ENCODE peak calls at places on chromosome 14, in six cellular contexts. D is mesenchymal stem cell, P is mesendoderm, H is IMR-90, N is H1, V is trophoblast cell. L is an unnamed sample. For H3K4me1, the result is how much of the 10 kb centered on the place peaks cover.

GRCh38 chr14:55699131-55700057 is 119.4 kb downstream of the KTN1 start:
- DNase-seq in D (peak), P (peak), H (peak), N (no peak), V (peak), L (no peak)

GRCh38 chr14:92994942-92995341 is 72.0 kb downstream of the CHGA start:
- DNase-seq in D (no peak), P (peak), H (no peak), N (no peak), V (no peak), L (no peak)

GRCh38 chr14:55965851-55966250 is 152.4 kb upstream of the PELI2 start:
- DNase-seq in D (no peak), P (no peak), H (no peak), N (no peak), V (no peak), L (no peak)

GRCh38 chr14:67232066-67232465 is 9.2 kb upstream of the PALS1 start:
- DNase-seq in D (peak), P (peak), H (no peak), N (no peak), V (peak), L (no peak)

GRCh38 chr14:98926151-98926550 is 345.8 kb downstream of the BCL11B start:
- DNase-seq in D (no peak), P (no peak), H (no peak), N (no peak), V (no peak), L (no peak)

GRCh38 chr14:79369359-79370332 is 841.7 kb downstream of the DIO2 start:
- DNase-seq in D (peak), P (no peak), H (peak), N (no peak), V (peak), L (no peak)

GRCh38 chr14:30960216-30960615 is 65.2 kb upstream of the AP4S1 start:
- DNase-seq in D (no peak), P (no peak), H (no peak), N (no peak), V (no peak), L (no peak)

GRCh38 chr14:103563089-103563620 is 395 bp downstream of the COA8 start:
- DNase-seq in D (no peak), P (no peak), H (no peak), N (no peak), V (peak), L (no peak)

GRCh38 chr14:69675246-69675583 is 63.8 kb downstream of the SUSD6 start:
- DNase-seq in D (no peak), P (no peak), H (no peak), N (no peak), V (no peak), L (no peak)

GRCh38 chr14:51677276-51677675 is 25.6 kb downstream of the FRMD6 start:
- DNase-seq in D (peak), P (peak), H (peak), N (no peak), V (peak), L (no peak)

GRCh38 chr14:93113678-93114067 is 2.1 kb downstream of the ITPK1 start:
- DNase-seq in D (no peak), P (no peak), H (no peak), N (no peak), V (no peak), L (no peak)

GRCh38 chr14:106564058-106564643 is 1037.8 kb downstream of the TMEM121 start:
- DNase-seq in D (no peak), P (peak), H (no peak), N (peak), V (peak), L (no peak)

GRCh38 chr14:100155049-100155621 is 4.3 kb downstream of the DEGS2 start:
- DNase-seq in D (no peak), P (peak), H (no peak), N (peak), V (peak), L (no peak)

GRCh38 chr14:65302571-65303184 is 109.9 kb upstream of the FUT8 start:
- DNase-seq in D (no peak), P (no peak), H (no peak), N (no peak), V (no peak), L (no peak)

GRCh38 chr14:61765225-61765943 is 3.2 kb downstream of the SNAPC1 start:
- DNase-seq in D (no peak), P (peak), H (no peak), N (no peak), V (no peak), L (no peak)

GRCh38 chr14:95185452-95186392 is 28.4 kb upstream of the DICER1 start:
- DNase-seq in D (peak), P (no peak), H (peak), N (no peak), V (peak), L (no peak)

GRCh38 chr14:34201909-34202622 is 251.2 kb upstream of the EGLN3 start:
- DNase-seq in D (no peak), P (peak), H (no peak), N (no peak), V (peak), L (no peak)

GRCh38 chr14:85531594-85532391 is 1.8 kb downstream of the FLRT2 start:
- DNase-seq in D (peak), P (peak), H (peak), N (peak), V (no peak), L (peak)

GRCh38 chr14:80946187-80946586 is 4.6 kb upstream of the CEP128 start:
- DNase-seq in D (no peak), P (no peak), H (peak), N (no peak), V (no peak), L (no peak)

GRCh38 chr14:22002860-22003284 is 329.3 kb upstream of the OR4E1 start:
- DNase-seq in D (no peak), P (peak), H (no peak), N (peak), V (no peak), L (peak)

GRCh38 chr14:26389646-26390508 is 208.0 kb downstream of the NOVA1 start:
- DNase-seq in D (peak), P (no peak), H (peak), N (no peak), V (no peak), L (no peak)

GRCh38 chr14:84535491-84535890 is 994.5 kb upstream of the FLRT2 start:
- DNase-seq in D (no peak), P (peak), H (no peak), N (no peak), V (no peak), L (no peak)

GRCh38 chr14:100192250-100192671 is 32.8 kb upstream of the DEGS2 start:
- DNase-seq in D (no peak), P (no peak), H (no peak), N (peak), V (no peak), L (no peak)

GRCh38 chr14:101404426-101405170 is 156.7 kb upstream of the DIO3 start:
- DNase-seq in D (no peak), P (peak), H (no peak), N (no peak), V (no peak), L (no peak)

GRCh38 chr14:34338056-34338455 is 124.0 kb downstream of the SPTSSA start:
- DNase-seq in D (no peak), P (no peak), H (no peak), N (no peak), V (no peak), L (no peak)

GRCh38 chr14:68661226-68662225 is 131.3 kb downstream of the ZFP36L1 start:
- DNase-seq in D (no peak), P (no peak), H (no peak), N (no peak), V (no peak), L (no peak)

GRCh38 chr14:100155881-100156645 is 3.4 kb downstream of the DEGS2 start:
- DNase-seq in D (no peak), P (no peak), H (no peak), N (no peak), V (no peak), L (no peak)

GRCh38 chr14:36997843-36998242 is 174.6 kb downstream of the SLC25A21 start:
- DNase-seq in D (no peak), P (no peak), H (peak), N (no peak), V (no peak), L (no peak)

GRCh38 chr14:67674139-67674479 is 323 bp downstream of the VTI1B start:
- DNase-seq in D (peak), P (peak), H (peak), N (peak), V (peak), L (peak)

GRCh38 chr14:31864937-31865855 is 211.9 kb upstream of the ARHGAP5 start:
- DNase-seq in D (no peak), P (no peak), H (no peak), N (no peak), V (no peak), L (no peak)

GRCh38 chr14:34103176-34103575 is 152.3 kb upstream of the EGLN3 start:
- DNase-seq in D (no peak), P (peak), H (no peak), N (no peak), V (peak), L (no peak)

DNA sequence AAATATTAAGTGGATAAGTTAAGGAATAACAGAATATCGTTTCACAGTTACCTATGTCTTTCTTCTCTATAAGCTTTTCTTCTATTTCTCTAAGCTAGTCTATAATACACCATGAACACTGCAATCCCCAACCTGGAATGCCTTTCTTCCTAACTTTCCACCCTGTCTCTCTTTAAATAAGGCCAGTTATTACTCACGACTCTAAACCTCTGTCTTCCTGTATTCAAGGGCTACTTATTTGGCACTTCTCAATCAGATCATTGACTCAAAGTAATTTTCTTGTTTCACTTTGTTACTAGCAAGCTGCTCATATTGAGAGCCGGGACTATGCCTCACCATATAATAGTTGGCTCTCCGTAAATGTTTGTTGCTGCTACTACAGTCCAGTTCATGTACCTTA is 13.5 kb downstream of the FERMT2 start:
- DNase-seq in D (no peak), P (no peak), H (no peak), N (no peak), V (no peak), L (no peak)
- H3K4me3 ChIP-seq in D (no peak), P (no peak), H (no peak), N (no peak), V (no peak), L (no peak)

DNA sequence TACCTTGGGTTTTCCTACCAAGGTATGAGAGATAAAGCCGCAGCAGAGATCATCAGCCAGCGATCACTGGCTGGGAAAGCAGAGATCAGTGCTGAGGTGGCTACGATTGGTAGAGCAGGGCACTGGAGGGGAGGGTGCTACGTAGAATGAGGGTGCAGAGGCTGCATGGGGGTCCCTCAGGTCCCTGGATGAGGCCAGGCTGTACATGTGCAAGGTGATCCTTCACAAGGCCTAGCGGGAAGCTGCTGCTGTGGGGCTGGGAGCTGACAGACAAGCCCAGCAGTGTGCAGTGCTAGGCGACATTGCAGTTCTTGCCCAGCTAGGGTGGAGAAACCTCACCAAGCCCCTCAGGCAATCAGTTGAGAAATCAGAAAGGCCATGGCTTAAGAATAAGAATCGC is 37.1 kb upstream of the GPR132 start:
- DNase-seq in D (no peak), P (no peak), H (no peak), N (no peak), V (peak), L (no peak)
- H3K23ac ChIP-seq in D (no peak), P (no peak), H (no peak), N (no peak), V (no peak), L (no peak)

DNA sequence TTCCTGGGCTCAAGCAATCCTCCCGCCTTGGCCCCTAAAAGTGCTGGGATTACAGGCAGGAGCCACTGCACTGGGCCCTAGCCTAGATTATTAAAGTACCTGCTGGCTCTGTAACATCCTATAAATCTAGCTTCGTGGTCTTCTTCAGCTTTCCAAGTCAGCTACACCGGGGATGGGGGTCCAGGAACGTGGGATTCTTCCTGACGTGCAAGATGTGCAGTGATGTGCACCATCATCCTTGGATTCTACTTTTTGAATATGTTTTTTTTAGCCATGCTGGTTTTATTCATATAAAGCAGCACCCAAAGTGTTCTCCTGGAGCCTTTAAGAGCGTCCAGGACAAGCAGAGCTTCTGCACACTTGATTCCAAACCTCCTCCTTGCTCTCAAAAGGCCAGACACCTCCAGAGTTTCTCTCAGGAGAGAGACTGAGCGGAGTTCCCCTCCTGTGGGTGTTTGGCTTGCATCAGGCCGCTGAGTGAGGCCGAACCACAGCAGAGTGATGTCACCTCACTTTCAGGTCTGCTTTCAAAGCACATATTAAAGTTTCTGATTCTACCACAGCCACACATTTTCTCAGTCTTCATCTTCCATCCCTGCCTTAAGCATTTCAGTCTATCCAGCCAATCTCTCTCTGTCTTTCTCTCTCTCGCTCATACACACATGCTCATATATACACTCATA is 33.4 kb downstream of the VCPKMT start:
- DNase-seq in D (peak), P (no peak), H (peak), N (no peak), V (no peak), L (no peak)
- H3K4me1 ChIP-seq in D (under half), P (under half), H (under half), N (under half), V (under half), L (under half)

GRCh38 chr14:72443991-72444431 is 449.9 kb downstream of the DPF3 start:
- DNase-seq in D (no peak), P (no peak), H (no peak), N (no peak), V (no peak), L (no peak)
- H3K4me3 ChIP-seq in D (no peak), P (no peak), H (no peak), N (no peak), V (no peak), L (no peak)

GRCh38 chr14:53716521-53716920 is 240.1 kb downstream of the BMP4 start:
- DNase-seq in D (no peak), P (no peak), H (no peak), N (no peak), V (no peak), L (no peak)

GRCh38 chr14:53715390-53715730 is 241.3 kb downstream of the BMP4 start:
- DNase-seq in D (peak), P (no peak), H (peak), N (no peak), V (peak), L (no peak)

GRCh38 chr14:53711205-53711604 is 245.4 kb downstream of the BMP4 start:
- DNase-seq in D (no peak), P (no peak), H (no peak), N (no peak), V (no peak), L (no peak)

GRCh38 chr14:53710615-53711014 is 246.0 kb downstream of the BMP4 start:
- DNase-seq in D (no peak), P (no peak), H (no peak), N (no peak), V (no peak), L (no peak)

DNA sequence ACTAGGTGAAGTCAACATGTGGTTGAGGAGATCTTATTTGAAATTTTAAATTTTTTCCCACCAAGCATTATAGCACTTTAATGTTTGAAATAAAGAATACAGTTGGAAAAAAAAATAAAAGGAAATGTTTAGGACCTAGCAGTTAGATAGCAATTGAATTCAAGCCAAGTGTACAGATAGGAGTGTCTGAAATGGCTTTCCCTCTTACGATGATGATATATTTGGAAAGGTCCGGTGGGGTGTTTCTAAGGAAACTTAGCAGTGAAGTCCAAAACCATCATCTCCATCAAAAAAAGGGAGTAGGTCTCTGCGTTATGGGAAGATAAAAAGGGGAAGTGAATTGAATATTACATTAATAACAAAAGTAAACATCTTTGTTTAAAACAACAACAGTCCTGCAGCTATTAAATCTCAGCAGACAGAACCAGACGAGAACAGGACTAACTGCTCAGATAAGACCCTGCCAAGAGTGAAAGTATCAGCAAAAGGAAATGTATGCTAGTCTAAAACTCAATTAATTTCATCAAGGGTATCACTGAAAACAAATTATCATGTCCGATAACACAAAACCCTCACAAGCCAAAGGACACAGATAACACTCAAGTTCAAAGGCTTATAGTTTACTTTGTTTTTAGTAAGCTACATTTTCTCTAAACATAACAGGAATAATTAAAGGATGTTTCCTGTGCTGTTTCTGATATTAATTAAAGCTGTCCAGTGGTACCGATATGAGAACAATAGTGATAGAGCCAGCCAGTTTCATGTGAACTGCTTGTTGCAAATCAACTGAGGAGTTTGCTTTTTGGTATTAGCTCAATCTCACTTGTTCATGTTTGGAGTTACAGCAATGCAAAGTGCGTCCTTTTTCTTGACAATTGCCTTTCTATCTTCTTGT is 241.9 kb downstream of the BMP4 start:
- DNase-seq in D (peak), P (no peak), H (no peak), N (no peak), V (no peak), L (no peak)
- H3K23ac ChIP-seq in D (no peak), P (no peak), H (peak), N (no peak), V (no peak), L (no peak)

DNA sequence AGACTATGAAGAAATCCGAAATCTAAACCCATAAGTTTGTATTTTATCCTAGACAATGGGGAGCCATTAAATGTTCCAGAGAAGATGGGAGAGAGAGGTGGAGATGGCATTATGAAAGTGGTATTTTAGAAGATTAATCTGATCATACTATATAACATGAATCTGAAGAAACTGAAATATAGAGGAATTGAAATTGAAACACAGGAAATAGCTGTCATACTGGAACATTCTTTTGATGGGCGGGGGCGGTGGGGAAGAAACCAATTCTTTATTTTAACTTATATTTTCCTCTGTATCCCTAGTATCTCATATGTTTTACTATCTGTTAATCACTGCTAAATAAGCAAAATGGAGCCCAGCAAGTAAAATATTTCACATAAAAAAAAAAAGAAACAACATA is 27.0 kb upstream of the FOXN3 start:
- DNase-seq in D (no peak), P (no peak), H (no peak), N (no peak), V (no peak), L (no peak)
- H3K4me1 ChIP-seq in D (under half), P (under half), H (under half), N (under half), V (under half), L (under half)

GRCh38 chr14:91263329-91263728 is 18.8 kb upstream of the GPR68 start:
- DNase-seq in D (no peak), P (no peak), H (no peak), N (no peak), V (no peak), L (no peak)
- H3K4me3 ChIP-seq in D (no peak), P (no peak), H (no peak), N (no peak), V (no peak), L (no peak)

GRCh38 chr14:77763316-77763715 is 2.4 kb upstream of the SNW1 start:
- DNase-seq in D (no peak), P (peak), H (no peak), N (no peak), V (no peak), L (no peak)
- H3K23ac ChIP-seq in D (no peak), P (no peak), H (no peak), N (no peak), V (no peak), L (no peak)